ENCODE peak calls at places on chromosomes 1 and 21, in four cellular contexts. F is H1, S is HepG2, B is K562. U is an unnamed sample.
A peak's percentile ranks its signal among the peaks of the same experiment; 100 is the strongest.

GRCh38 chr1:71717186-71717585 is 565.2 kb downstream of the NEGR1 start:
- DNase-seq in F (no peak), S (no peak), B (no peak), U (no peak)

GRCh38 chr1:182389619-182390047 is 2.0 kb downstream of the GLUL start:
- DNase-seq in F (no peak), S (peak; percentile 38), B (no peak), U (no peak)

GRCh38 chr1:153194331-153195050 is 8.7 kb upstream of the LELP1 start:
- DNase-seq in F (no peak), S (no peak), B (no peak), U (no peak)

GRCh38 chr1:220338759-220339158 is 66.5 kb upstream of the RAB3GAP2 start:
- DNase-seq in F (no peak), S (no peak), B (no peak), U (no peak)

GRCh38 chr1:83508485-83509151 is 490.3 kb downstream of the TTLL7 start:
- DNase-seq in F (no peak), S (no peak), B (no peak), U (no peak)

GRCh38 chr1:160748182-160748876 is 9.3 kb downstream of the SLAMF7 start:
- DNase-seq in F (no peak), S (no peak), B (peak; percentile 31), U (peak; percentile 73)

GRCh38 chr1:69569281-69569970 is 1.7 kb downstream of the LRRC7 start:
- DNase-seq in F (peak; percentile 52), S (no peak), B (peak; percentile 5), U (no peak)

GRCh38 chr1:16111771-16112557 is 38.5 kb upstream of the FAM131C start:
- DNase-seq in F (no peak), S (no peak), B (peak; percentile 25), U (no peak)

GRCh38 chr1:243256590-243256989 is 749 bp downstream of the SDCCAG8 start:
- DNase-seq in F (no peak), S (no peak), B (peak; percentile 31), U (no peak)

GRCh38 chr1:239786464-239786863 is 305.2 kb upstream of the FMN2 start:
- DNase-seq in F (peak; percentile 64), S (no peak), B (no peak), U (no peak)

GRCh38 chr21:37380349-37381323 is 14.1 kb downstream of the DYRK1A start:
- DNase-seq in F (no peak), S (no peak), B (peak; percentile 51), U (no peak)

GRCh38 chr1:241596633-241597032 is 43.5 kb downstream of the CHML start:
- DNase-seq in F (no peak), S (no peak), B (peak; percentile 49), U (no peak)

GRCh38 chr1:231076802-231077201 is 36.7 kb upstream of the FAM89A start:
- DNase-seq in F (no peak), S (no peak), B (no peak), U (no peak)

GRCh38 chr21:35045539-35046222 is 3.4 kb downstream of the RUNX1 start:
- DNase-seq in F (no peak), S (no peak), B (no peak), U (no peak)

GRCh38 chr1:18942340-18942739 is 14.1 kb downstream of the IFFO2 start:
- DNase-seq in F (no peak), S (no peak), B (no peak), U (no peak)

GRCh38 chr1:160779662-160780397 is 16.1 kb upstream of the LY9 start:
- DNase-seq in F (peak; percentile 85), S (peak; percentile 58), B (peak; percentile 74), U (peak; percentile 70)

GRCh38 chr1:1039145-1039910 is 19.4 kb downstream of the AGRN start:
- DNase-seq in F (no peak), S (no peak), B (no peak), U (no peak)

DNA sequence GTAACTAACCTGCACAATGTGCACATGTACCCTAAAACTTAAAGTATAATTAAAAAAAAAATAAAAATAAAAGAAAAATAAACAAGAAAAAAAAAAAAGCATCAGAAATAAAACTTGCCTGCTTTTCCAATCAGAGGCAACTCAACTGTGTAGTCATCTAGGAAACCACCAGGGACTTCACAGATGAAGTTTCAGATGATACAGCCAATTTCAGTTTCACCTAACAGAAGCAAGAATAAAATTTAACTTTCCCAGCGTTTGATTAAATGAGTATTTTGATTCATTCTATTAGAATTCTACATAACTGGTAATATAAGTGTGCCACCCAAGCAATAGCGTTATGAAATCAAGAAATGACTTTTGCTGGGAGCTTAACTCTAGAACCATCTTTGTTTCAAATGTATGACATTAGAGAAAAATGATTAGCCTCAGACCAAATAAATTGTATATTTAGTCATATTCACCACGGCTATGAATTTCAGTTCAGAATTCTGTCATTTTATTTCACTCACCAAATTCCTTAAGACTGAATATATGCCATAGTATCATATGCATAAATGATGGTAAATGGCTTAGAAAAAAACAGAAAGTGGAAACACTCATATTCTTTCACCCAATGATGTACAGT is 239.3 kb downstream of the NRIP1 start:
- DNase-seq in F (no peak), S (no peak), B (no peak), U (no peak)
- TF ChIP-seq MAFK in F (no peak), S (no peak), B (no peak), U (no peak)

DNA sequence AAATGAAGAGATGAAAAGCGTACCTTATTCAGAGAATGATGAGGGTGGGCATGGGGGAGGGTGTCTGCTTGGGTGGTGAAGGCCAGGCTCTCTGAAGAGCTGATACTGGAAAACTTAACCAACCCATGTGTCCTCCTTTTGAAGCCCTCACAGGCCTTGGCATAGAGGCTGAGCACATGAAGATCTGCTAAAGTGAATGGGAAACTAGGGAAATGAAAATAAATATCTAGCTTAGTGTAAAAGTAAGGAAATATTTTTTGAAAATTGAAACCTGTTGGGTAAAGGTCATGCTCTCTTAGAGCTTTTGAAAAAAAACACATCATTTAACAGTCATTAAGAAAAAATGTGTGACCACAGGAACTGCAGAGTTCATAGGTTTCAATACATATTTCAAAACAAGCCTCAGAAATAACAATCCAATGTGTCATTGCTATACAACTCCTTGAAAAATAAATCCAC is 40.5 kb upstream of the RALGPS2 start:
- DNase-seq in F (no peak), S (peak; percentile 52), B (no peak), U (peak; percentile 33)
- TF ChIP-seq CHD2 in F (no peak), S (no peak), B (no peak), U (no peak)

GRCh38 chr21:33552999-33553598 is 10.3 kb downstream of the SON start:
- DNase-seq in F (no peak), S (no peak), B (no peak), U (no peak)

GRCh38 chr21:33551664-33552063 is 8.8 kb downstream of the SON start:
- DNase-seq in F (no peak), S (no peak), B (no peak), U (no peak)

GRCh38 chr21:33552093-33552998 is 9.5 kb downstream of the SON start:
- DNase-seq in F (no peak), S (no peak), B (no peak), U (no peak)

GRCh38 chr21:33550772-33551660 is 8.2 kb downstream of the SON start:
- DNase-seq in F (no peak), S (no peak), B (no peak), U (no peak)

DNA sequence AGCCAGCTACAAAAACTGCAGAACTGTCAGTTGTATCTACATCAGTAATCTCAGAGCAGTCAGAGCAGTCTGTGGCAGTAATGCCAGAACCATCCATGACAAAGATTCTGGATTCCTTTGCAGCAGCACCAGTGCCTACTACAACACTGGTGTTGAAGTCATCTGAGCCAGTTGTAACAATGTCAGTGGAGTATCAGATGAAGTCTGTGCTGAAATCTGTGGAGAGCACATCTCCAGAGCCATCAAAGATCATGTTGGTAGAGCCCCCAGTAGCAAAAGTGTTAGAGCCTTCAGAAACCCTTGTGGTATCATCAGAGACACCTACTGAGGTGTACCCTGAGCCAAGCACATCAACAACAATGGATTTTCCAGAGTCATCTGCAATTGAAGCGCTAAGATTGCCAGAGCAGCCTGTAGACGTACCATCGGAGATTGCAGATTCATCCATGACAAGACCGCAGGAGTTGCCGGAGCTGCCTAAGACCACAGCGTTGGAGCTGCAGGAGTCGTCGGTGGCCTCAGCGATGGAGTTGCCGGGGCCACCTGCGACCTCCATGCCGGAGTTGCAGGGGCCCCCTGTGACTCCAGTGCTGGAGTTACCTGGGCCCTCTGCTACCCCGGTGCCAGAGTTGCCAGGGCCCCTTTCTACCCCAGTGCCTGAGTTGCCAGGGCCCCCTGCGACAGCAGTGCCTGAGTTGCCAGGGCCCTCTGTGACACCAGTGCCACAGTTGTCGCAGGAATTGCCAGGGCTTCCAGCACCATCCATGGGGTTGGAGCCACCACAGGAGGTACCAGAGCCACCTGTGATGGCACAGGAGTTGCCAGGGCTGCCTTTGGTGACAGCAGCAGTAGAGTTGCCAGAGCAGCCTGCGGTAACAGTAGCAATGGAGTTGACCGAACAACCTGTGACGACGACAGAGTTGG is 7.3 kb downstream of the SON start:
- DNase-seq in F (no peak), S (no peak), B (no peak), U (no peak)
- TF ChIP-seq HDAC2 in F (no peak), S (no peak), B (no peak), U (no peak)

DNA sequence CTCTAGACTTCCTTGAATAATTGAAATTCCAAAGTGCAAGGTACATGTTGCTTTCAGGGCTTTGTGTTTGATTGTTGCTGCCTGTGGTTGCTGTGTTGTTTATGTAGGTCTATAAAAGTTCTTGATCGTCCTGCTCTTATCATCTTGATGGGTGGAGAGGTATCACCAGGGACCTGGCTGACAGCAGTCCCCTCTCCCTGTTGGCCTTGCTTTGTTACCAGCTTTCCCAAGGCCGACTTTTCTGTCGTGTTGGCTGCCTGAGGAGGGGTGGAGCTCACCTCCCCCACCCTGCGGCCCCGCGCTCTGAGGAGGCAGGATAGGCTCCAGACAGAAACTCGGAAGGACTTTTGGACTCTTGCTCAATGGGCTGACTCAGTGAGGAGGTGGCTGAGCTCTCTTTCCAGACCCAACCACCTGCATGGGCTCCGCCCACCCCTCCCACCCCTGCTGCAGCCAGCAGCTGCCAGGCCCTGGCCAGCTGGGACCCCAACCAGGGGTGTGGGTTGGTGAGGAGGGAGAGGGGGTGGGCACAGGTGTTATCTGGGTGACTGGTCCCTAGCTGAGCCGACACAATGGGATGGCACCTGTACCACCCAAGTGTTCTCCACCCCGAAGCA is 2.0 kb downstream of the INAVA start:
- DNase-seq in F (no peak), S (peak; percentile 93), B (no peak), U (peak; percentile 93)
- TF ChIP-seq MAFK in F (no peak), S (no peak), B (no peak), U (no peak)

DNA sequence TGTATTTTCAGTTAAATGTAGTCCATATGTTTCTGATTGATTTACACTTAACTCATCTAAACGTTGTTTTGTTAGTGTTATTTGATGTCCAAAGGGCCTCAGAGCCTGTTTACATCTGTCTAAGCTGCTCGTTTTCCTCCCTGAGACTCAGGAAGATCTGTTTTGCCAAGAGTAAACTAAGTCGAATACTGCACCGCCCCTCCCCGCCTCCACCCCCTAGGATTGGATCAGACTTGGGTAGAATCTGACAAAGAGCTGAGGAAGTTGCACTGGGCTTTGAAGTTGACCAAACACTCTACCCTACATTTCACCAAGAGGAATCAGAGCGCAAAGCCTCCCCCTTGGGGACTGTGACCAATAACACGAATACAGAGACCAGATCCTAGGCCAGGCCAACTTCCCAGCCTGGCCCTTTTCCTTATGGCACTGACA is 206.9 kb upstream of the LMO4 start:
- DNase-seq in F (no peak), S (no peak), B (no peak), U (no peak)
- TF ChIP-seq CHD2 in F (no peak), S (no peak), B (no peak), U (no peak)

GRCh38 chr1:79042117-79042516 is 35.6 kb upstream of the ADGRL4 start:
- DNase-seq in F (no peak), S (no peak), B (no peak), U (peak; percentile 19)
- TF ChIP-seq HDAC2 in F (no peak), S (no peak), B (no peak), U (no peak)

U was measured in A549.